ENCODE peak calls at places on chromosomes 6 and 20, in ten cellular contexts. X, U, G, W, B, H, Y, P, D and C are unnamed samples.

GRCh38 chr6:35427851-35428321 is 24.3 kb upstream of the FANCE start:
- DNase-seq in G (peak), P (peak), D (no peak), W (no peak), Y (no peak), B (no peak), U (no peak), H (no peak), X (peak), C (peak)

GRCh38 chr6:4055420-4056041 is 23.4 kb downstream of the FAM217A start:
- DNase-seq in U (no peak), H (no peak), P (peak), X (peak), D (no peak), W (peak), B (peak), G (peak), Y (peak), C (peak)

GRCh38 chr20:8414611-8415274 is 282.7 kb downstream of the PLCB1 start:
- DNase-seq in P (peak), G (peak), U (no peak), H (no peak), D (peak), X (peak), B (peak), W (no peak), Y (no peak), C (peak)

GRCh38 chr20:41003143-41003932 is 25.3 kb upstream of the TOP1 start:
- DNase-seq in X (peak), W (peak), P (peak), Y (peak), G (peak), H (no peak), U (peak), B (no peak), D (no peak), C (peak)

GRCh38 chr20:58870293-58871014 is 17.9 kb downstream of the GNAS start:
- DNase-seq in X (peak), H (peak), Y (peak), D (no peak), G (peak), P (peak), B (peak), U (peak), W (peak), C (peak)

GRCh38 chr6:2862712-2863174 is 21.1 kb upstream of the SERPINB1 start:
- DNase-seq in P (no peak), X (no peak), D (peak), U (no peak), G (no peak), Y (no peak), W (no peak), H (no peak), B (no peak), C (no peak)

GRCh38 chr20:62741191-62741676 is 32.6 kb downstream of the NTSR1 start:
- DNase-seq in D (no peak), U (peak), P (peak), B (no peak), H (peak), Y (no peak), X (peak), W (no peak), G (no peak), C (peak)

GRCh38 chr6:43907312-43907711 is 137.3 kb downstream of the VEGFA start:
- DNase-seq in H (no peak), B (no peak), P (no peak), X (no peak), Y (no peak), D (no peak), U (no peak), G (no peak), W (no peak), C (no peak)

GRCh38 chr20:25297141-25297905 is 49.4 kb downstream of the PYGB start:
- DNase-seq in Y (no peak), X (no peak), B (no peak), W (no peak), D (peak), U (no peak), H (no peak), P (peak), G (no peak), C (no peak)

GRCh38 chr20:34824861-34825529 is 456 bp downstream of the NCOA6 start:
- DNase-seq in P (peak), X (peak), D (no peak), G (peak), U (peak), B (peak), H (peak), W (peak), Y (no peak), C (peak)

GRCh38 chr20:3071610-3072529 is at the start of gene OXT:
- DNase-seq in Y (no peak), H (peak), B (no peak), X (no peak), U (no peak), W (no peak), G (no peak), D (no peak), P (no peak), C (no peak)

GRCh38 chr6:119267506-119267905 is 82.1 kb downstream of the MAN1A1 start:
- DNase-seq in G (no peak), W (no peak), Y (no peak), P (no peak), H (no peak), D (no peak), U (no peak), B (no peak), X (no peak), C (no peak)

GRCh38 chr6:44624226-44624625 is 236.7 kb downstream of the CDC5L start:
- DNase-seq in G (no peak), Y (no peak), X (no peak), H (no peak), U (no peak), D (no peak), B (no peak), W (no peak), P (no peak), C (no peak)

GRCh38 chr6:111589366-111589765 is 16.3 kb downstream of the TRAF3IP2 start:
- DNase-seq in X (peak), P (peak), U (no peak), H (no peak), B (no peak), D (no peak), W (no peak), Y (no peak), G (peak), C (peak)

GRCh38 chr6:144401736-144402733 is 116.9 kb downstream of the UTRN start:
- DNase-seq in P (no peak), B (no peak), H (no peak), G (no peak), Y (no peak), U (no peak), X (no peak), D (no peak), W (no peak), C (no peak)

GRCh38 chr6:96450760-96451116 is 70.9 kb upstream of the UFL1 start:
- DNase-seq in D (no peak), G (no peak), Y (no peak), P (no peak), U (no peak), B (no peak), X (no peak), H (no peak), W (no peak), C (no peak)

GRCh38 chr6:44701637-44702101 is 314.2 kb downstream of the CDC5L start:
- DNase-seq in W (no peak), Y (no peak), P (no peak), X (peak), U (no peak), G (no peak), B (no peak), D (no peak), H (peak), C (no peak)

GRCh38 chr6:47669684-47670515 is 28.5 kb upstream of the ADGRF4 start:
- DNase-seq in H (peak), P (peak), G (peak), W (no peak), B (no peak), X (peak), U (no peak), Y (no peak), D (no peak), C (no peak)

GRCh38 chr20:635028-635427 is 18.0 kb downstream of the SRXN1 start:
- DNase-seq in U (no peak), Y (no peak), X (no peak), H (no peak), G (no peak), B (no peak), D (no peak), P (no peak), W (no peak), C (no peak)

GRCh38 chr20:48802216-48802615 is 25.6 kb downstream of the PREX1 start:
- DNase-seq in X (no peak), B (no peak), Y (no peak), U (peak), H (no peak), D (no peak), W (no peak), P (no peak), G (no peak), C (no peak)

GRCh38 chr6:169250660-169251059 is 3.0 kb downstream of the THBS2 start:
- DNase-seq in P (peak), X (peak), H (no peak), D (no peak), Y (no peak), U (peak), W (no peak), G (peak), B (no peak), C (peak)

GRCh38 chr20:41174373-41174772 is 37.0 kb downstream of the PLCG1 start:
- DNase-seq in P (no peak), B (no peak), X (no peak), W (peak), G (no peak), U (no peak), D (no peak), Y (no peak), H (no peak), C (no peak)

GRCh38 chr20:31722388-31723281 is at the start of gene BCL2L1:
- DNase-seq in P (peak), H (peak), B (peak), X (peak), W (peak), D (no peak), U (peak), Y (peak), G (peak), C (peak)

GRCh38 chr20:58852559-58853271 is at the start of gene GNAS:
- DNase-seq in H (peak), D (no peak), B (peak), Y (peak), X (peak), U (no peak), G (peak), W (peak), P (peak), C (peak)

GRCh38 chr6:10278786-10279185 is 136.1 kb downstream of the TFAP2A start:
- DNase-seq in U (no peak), H (no peak), W (no peak), G (no peak), X (no peak), B (no peak), P (no peak), Y (no peak), D (no peak), C (no peak)

GRCh38 chr6:153231048-153231635 is 100.1 kb upstream of the RGS17 start:
- DNase-seq in X (peak), Y (peak), W (peak), H (peak), P (peak), B (peak), U (no peak), D (no peak), G (peak), C (peak)

DNA sequence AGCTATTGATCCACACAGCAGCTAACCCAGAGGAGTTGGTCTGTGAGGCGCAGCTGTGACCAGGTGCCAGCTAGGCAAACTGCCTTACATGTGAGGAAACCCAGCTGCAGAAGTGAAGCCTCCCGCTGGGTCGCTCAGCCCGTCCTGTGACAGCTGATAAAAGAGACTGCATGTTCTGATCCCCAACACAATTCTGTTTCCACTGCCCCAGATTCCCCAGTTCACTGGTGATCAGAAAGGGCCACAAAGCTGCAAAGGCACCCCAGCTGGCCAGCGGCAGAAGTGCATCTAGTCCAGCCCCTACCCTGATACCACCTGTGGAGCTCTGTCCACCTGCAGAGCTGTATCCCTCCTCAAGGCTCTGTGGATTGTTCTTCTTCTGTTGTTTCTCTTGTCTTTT is 64.5 kb downstream of the CTNNBL1 start:
- DNase-seq in G (no peak), P (no peak), W (no peak), H (peak), D (no peak), B (peak), X (no peak), Y (peak), U (no peak), C (no peak)
- TF ChIP-seq CTCF in G (peak), P (peak), W (no peak), H (peak), D (no peak), B (peak), X (peak), Y (peak), U (no peak), C (peak)

GRCh38 chr20:12835999-12836398 is 172.8 kb upstream of the SPTLC3 start:
- DNase-seq in Y (no peak), P (no peak), U (no peak), D (no peak), W (no peak), G (peak), B (no peak), H (no peak), X (no peak), C (no peak)
- H3K4me3 ChIP-seq in Y (no peak), P (no peak), U (no peak), D (no peak), W (no peak), G (no peak), B (no peak), H (no peak), X (no peak), C (no peak)

DNA sequence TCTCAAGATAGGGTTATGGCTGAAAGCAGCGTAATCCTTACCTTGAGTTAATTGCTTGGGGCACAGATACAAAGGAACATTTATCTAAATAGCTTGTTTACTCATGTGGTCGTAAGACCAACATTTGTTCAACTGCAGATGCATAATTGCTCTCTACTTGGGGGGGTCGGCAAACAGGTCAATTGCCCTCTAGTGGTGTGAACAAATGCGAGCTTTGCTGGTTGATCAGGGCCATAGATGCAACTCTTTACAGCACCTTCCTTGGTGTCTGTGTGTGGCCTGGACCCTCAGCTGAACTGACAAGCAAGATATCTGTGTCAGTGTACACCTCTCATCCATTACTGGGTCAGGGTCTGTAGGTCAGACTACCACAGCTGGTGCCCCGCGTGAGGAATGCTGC is 24.1 kb downstream of the HLA-DPA1 start:
- DNase-seq in Y (no peak), W (no peak), P (no peak), U (no peak), D (no peak), H (peak), X (no peak), B (no peak), G (no peak), C (no peak)
- TF ChIP-seq CTCF in Y (peak), W (no peak), P (peak), U (no peak), D (peak), H (peak), X (peak), B (peak), G (no peak), C (peak)

GRCh38 chr6:136992113-136992512 is 52.7 kb downstream of the IL20RA start:
- DNase-seq in G (no peak), D (no peak), P (no peak), U (no peak), B (peak), Y (no peak), H (no peak), W (no peak), X (no peak), C (no peak)

GRCh38 chr6:136991614-136992013 is 53.2 kb downstream of the IL20RA start:
- DNase-seq in G (no peak), D (no peak), W (no peak), U (no peak), Y (no peak), X (no peak), B (no peak), P (no peak), H (no peak), C (no peak)

GRCh38 chr6:136990754-136991153 is 54.0 kb downstream of the IL20RA start:
- DNase-seq in X (no peak), G (no peak), U (no peak), H (peak), P (no peak), B (no peak), D (no peak), Y (no peak), W (no peak), C (no peak)

GRCh38 chr6:136987526-136987925 is 57.2 kb downstream of the IL20RA start:
- DNase-seq in W (no peak), G (peak), X (no peak), H (no peak), D (no peak), P (no peak), B (no peak), U (no peak), Y (no peak), C (no peak)

GRCh38 chr6:136989591-136990578 is 54.9 kb downstream of the IL20RA start:
- DNase-seq in B (peak), G (no peak), D (no peak), Y (no peak), U (peak), X (no peak), P (no peak), H (peak), W (no peak), C (no peak)
- H3K4me3 ChIP-seq in B (peak), G (peak), D (no peak), Y (no peak), U (no peak), X (peak), P (peak), H (peak), W (peak), C (peak)

GRCh38 chr6:128882991-128883571 is at the start of gene LAMA2:
- DNase-seq in P (peak), B (peak), W (peak), H (peak), U (peak), Y (no peak), D (no peak), X (peak), G (peak), C (peak)
- TF ChIP-seq CTCF in P (peak), B (no peak), W (peak), H (peak), U (no peak), Y (no peak), D (no peak), X (peak), G (peak), C (peak)

DNA sequence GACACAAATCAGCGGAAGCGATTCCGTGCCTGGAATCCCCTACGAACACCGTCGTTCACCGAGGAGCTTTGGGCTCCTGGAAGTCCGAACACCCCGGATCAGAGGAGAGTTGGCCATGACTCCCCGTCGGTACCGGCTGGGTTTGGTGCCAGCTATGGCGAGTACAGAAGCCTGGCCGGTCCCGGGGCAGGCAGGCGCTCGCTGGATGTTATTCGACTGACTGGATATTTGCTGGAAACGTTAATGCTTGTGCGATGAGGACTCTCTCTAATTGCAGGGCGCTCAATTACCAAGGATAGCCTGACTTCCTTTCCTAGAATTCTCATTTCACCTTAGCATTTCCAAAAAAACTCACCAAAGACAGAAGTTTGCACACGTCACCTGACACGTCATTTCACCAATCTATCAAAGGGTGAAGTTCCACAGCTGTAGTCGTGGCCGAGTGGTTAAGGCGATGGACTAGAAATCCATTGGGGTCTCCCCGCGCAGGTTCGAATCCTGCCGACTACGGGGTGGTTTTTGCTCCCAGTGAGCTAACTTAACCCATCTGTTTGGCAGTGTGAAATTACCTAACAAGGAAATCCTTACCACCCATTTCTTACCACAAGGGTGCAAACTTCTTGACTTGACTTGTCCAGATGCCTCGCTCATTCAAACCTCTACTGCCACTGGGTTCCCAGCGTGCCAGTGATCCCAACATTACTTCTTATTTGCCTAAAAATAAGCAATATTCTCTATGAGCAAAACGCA is 22.7 kb upstream of the ZNF184 start:
- DNase-seq in H (peak), P (peak), Y (peak), U (no peak), B (peak), G (peak), X (peak), D (peak), W (peak), C (peak)
- H3K4me3 ChIP-seq in H (peak), P (peak), Y (peak), U (peak), B (peak), G (peak), X (peak), D (peak), W (peak), C (peak)

DNA sequence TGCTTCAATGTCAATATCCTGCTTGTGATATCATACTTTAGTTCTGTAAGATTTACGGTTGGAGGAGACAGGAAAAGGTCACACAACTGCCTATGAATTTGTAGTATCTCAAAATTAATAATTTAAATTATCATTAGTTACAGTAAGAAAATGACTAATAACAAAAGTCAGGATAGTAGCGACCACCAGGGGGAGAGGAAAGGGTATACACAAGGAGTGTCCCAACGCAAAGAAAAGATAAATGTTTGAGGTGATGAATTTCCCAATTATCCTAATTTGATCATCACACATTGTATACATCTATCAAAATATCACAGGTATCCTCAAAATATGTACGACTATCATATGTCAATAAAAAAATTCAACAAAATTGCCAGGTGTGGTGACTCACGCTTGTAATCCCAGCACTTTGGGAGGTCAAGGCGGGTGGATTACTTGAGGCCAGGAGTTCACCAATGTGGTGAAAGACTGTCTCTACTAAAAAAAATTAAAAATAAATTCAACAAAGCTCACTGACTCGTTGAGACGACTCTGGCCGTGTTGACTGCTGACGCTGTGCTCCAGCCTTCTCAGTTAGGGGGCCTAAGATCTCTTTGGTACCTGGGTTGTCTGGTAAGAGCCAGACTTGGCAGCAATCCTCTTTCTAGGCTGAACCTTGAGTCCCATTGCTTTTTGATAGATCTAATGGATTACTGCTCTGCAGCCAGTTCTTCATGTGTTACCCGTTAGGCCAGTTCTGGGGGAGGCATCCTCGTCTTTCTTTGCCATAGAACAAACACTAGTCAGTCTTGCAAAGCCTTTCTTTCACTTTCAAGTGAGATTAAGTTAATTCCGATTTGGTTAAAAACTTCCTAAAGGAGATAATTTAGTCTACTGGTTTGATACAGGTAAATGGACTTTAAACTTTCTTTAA is 9.0 kb upstream of the OVOL2 start:
- DNase-seq in W (no peak), Y (no peak), P (peak), B (no peak), U (no peak), D (no peak), H (no peak), G (peak), X (no peak), C (no peak)
- TF ChIP-seq CTCF in W (no peak), Y (no peak), P (peak), B (peak), U (no peak), D (no peak), H (peak), G (no peak), X (no peak), C (peak)

GRCh38 chr20:22584630-22584921 is 204 bp upstream of the FOXA2 start:
- DNase-seq in P (no peak), H (peak), U (no peak), W (no peak), B (no peak), D (no peak), Y (no peak), G (peak), X (no peak), C (no peak)
- H3K4me3 ChIP-seq in P (no peak), H (peak), U (no peak), W (no peak), B (no peak), D (no peak), Y (peak), G (peak), X (no peak), C (no peak)